ENCODE peak calls at places on chromosome 19, in ten cellular contexts. D, F, K, B, Q, M, P, Y, X and R are unnamed samples.

GRCh38 chr19:571127-571974 is 1.0 kb upstream of the BSG start:
- DNase-seq in B (peak; percentile 74), P (peak; percentile 32), Q (no peak), K (no peak), Y (no peak), M (peak; percentile 74), F (peak; percentile 71), D (no peak), X (no peak), R (peak; percentile 87)

GRCh38 chr19:1018393-1018792 is 2.5 kb downstream of the TMEM259 start:
- DNase-seq in P (no peak), D (no peak), Y (no peak), M (no peak), Q (no peak), B (no peak), K (no peak), F (no peak), X (no peak), R (no peak)

GRCh38 chr19:17405250-17406038 is at the start of gene BST2:
- DNase-seq in Q (peak; percentile 88), F (peak; percentile 53), K (peak; percentile 14), P (no peak), X (no peak), B (no peak), Y (no peak), D (peak; percentile 20), M (peak; percentile 80), R (peak; percentile 89)

GRCh38 chr19:53045536-53045935 is 996 bp downstream of the ERVV-2 start:
- DNase-seq in P (no peak), B (no peak), F (no peak), M (no peak), Y (no peak), D (no peak), K (no peak), Q (no peak), X (no peak), R (no peak)

GRCh38 chr19:2013683-2013961 is 1.9 kb downstream of the BTBD2 start:
- DNase-seq in D (no peak), Y (no peak), K (no peak), X (no peak), F (no peak), B (no peak), Q (no peak), P (no peak), M (no peak), R (no peak)

GRCh38 chr19:55406091-55406868 is 1.3 kb downstream of the UBE2S start:
- DNase-seq in X (no peak), D (no peak), Y (no peak), P (no peak), F (no peak), K (no peak), Q (no peak), B (no peak), M (no peak), R (no peak)

GRCh38 chr19:32817252-32817912 is 52.2 kb downstream of the SLC7A9 start:
- DNase-seq in F (no peak), X (peak; percentile 48), B (peak; percentile 27), M (no peak), Q (no peak), K (no peak), D (no peak), P (no peak), Y (no peak), R (peak; percentile 52)

GRCh38 chr19:54521022-54521859 is 18.6 kb downstream of the LAIR2 start:
- DNase-seq in F (no peak), P (no peak), Q (no peak), B (no peak), Y (no peak), K (no peak), X (no peak), M (no peak), D (no peak), R (no peak)

GRCh38 chr19:17078920-17079709 is 3.5 kb downstream of the MYO9B start:
- DNase-seq in K (no peak), X (no peak), Q (no peak), Y (no peak), B (no peak), P (no peak), F (peak; percentile 51), D (no peak), M (no peak), R (peak; percentile 21)

GRCh38 chr19:39428309-39429112 is 7.2 kb downstream of the RPS16 start:
- DNase-seq in Q (no peak), B (no peak), F (peak; percentile 91), K (no peak), Y (peak; percentile 85), M (peak; percentile 59), P (no peak), X (no peak), D (no peak), R (peak; percentile 95)

GRCh38 chr19:2330632-2331284 is 2.3 kb downstream of the SPPL2B start:
- DNase-seq in Y (no peak), Q (no peak), P (no peak), B (no peak), K (no peak), D (no peak), X (no peak), F (no peak), M (no peak), R (peak; percentile 73)

GRCh38 chr19:46144756-46145155 is 3.3 kb upstream of the IGFL2 start:
- DNase-seq in K (no peak), Y (no peak), P (no peak), Q (no peak), X (no peak), D (no peak), F (no peak), M (no peak), B (no peak), R (no peak)

GRCh38 chr19:16944626-16945363 is 56.0 kb downstream of the F2RL3 start:
- DNase-seq in F (no peak), K (no peak), M (no peak), P (no peak), Y (no peak), D (no peak), Q (no peak), B (no peak), X (peak; percentile 71), R (no peak)

GRCh38 chr19:16585808-16586476 is 13.7 kb upstream of the SLC35E1 start:
- DNase-seq in F (no peak), D (no peak), X (no peak), K (no peak), M (peak; percentile 39), B (no peak), P (peak; percentile 69), Q (no peak), Y (no peak), R (no peak)

GRCh38 chr19:2726160-2726855 is 5.1 kb upstream of the DIRAS1 start:
- DNase-seq in Q (peak; percentile 14), F (no peak), D (no peak), X (no peak), P (no peak), M (no peak), Y (no peak), B (no peak), K (no peak), R (no peak)

GRCh38 chr19:1172353-1173159 is 1.5 kb downstream of the SBNO2 start:
- DNase-seq in F (peak; percentile 52), X (peak; percentile 93), D (no peak), Q (no peak), B (no peak), P (no peak), M (peak; percentile 76), K (no peak), Y (no peak), R (peak; percentile 69)

GRCh38 chr19:29673451-29674371 is 8.4 kb downstream of the PLEKHF1 start:
- DNase-seq in M (no peak), K (no peak), Q (no peak), D (no peak), Y (no peak), X (peak; percentile 80), B (no peak), F (no peak), P (no peak), R (no peak)

GRCh38 chr19:58346961-58347929 is 6.0 kb downstream of the A1BG start:
- DNase-seq in F (peak; percentile 89), X (no peak), Q (peak; percentile 92), D (no peak), K (peak; percentile 76), B (peak; percentile 41), Y (no peak), P (peak; percentile 57), M (peak; percentile 86), R (peak; percentile 72)

GRCh38 chr19:927044-927706 is 1.3 kb downstream of the ARID3A start:
- DNase-seq in X (peak; percentile 96), K (no peak), M (no peak), Q (no peak), P (no peak), B (no peak), D (no peak), Y (no peak), F (peak; percentile 78), R (peak; percentile 81)

GRCh38 chr19:5587071-5587455 is 19.3 kb upstream of the TINCR start:
- DNase-seq in F (no peak), M (no peak), Y (no peak), K (no peak), D (no peak), B (no peak), X (no peak), Q (no peak), P (no peak), R (no peak)

GRCh38 chr19:21117041-21117907 is 24.6 kb upstream of the ZNF431 start:
- DNase-seq in F (no peak), K (no peak), X (no peak), Y (no peak), M (no peak), Q (no peak), B (no peak), D (no peak), P (no peak), R (no peak)

GRCh38 chr19:11383706-11384048 is 437 bp downstream of the EPOR start:
- DNase-seq in D (no peak), P (no peak), M (no peak), Y (no peak), K (no peak), X (no peak), B (no peak), F (peak; percentile 41), Q (no peak), R (no peak)

GRCh38 chr19:15238639-15239155 is 6.4 kb upstream of the EPHX3 start:
- DNase-seq in M (no peak), F (no peak), Q (no peak), D (no peak), X (no peak), P (no peak), Y (no peak), B (no peak), K (no peak), R (no peak)

GRCh38 chr19:49779731-49780578 is 13.2 kb downstream of the AP2A1 start:
- DNase-seq in P (no peak), Y (no peak), F (no peak), K (no peak), Q (no peak), M (no peak), D (no peak), B (no peak), X (no peak), R (no peak)

GRCh38 chr19:17332677-17333581 is 1.7 kb downstream of the ANO8 start:
- DNase-seq in K (no peak), P (no peak), X (no peak), M (peak; percentile 54), F (peak; percentile 77), D (no peak), B (peak; percentile 15), Q (no peak), Y (no peak), R (peak; percentile 72)

GRCh38 chr19:41934849-41935374 is 6.7 kb upstream of the ERFL start:
- DNase-seq in D (no peak), F (peak; percentile 88), X (peak; percentile 90), Q (peak; percentile 84), M (peak; percentile 77), K (peak; percentile 12), B (peak; percentile 40), Y (peak; percentile 13), P (peak; percentile 82), R (peak; percentile 90)

GRCh38 chr19:19540707-19541515 is 2.8 kb downstream of the CILP2 start:
- DNase-seq in M (peak; percentile 74), B (no peak), X (no peak), F (peak; percentile 76), Q (peak; percentile 76), K (no peak), P (peak; percentile 58), D (no peak), Y (no peak), R (peak; percentile 83)

GRCh38 chr19:1015061-1015781 is 5.7 kb downstream of the TMEM259 start:
- DNase-seq in K (no peak), P (no peak), M (no peak), Y (no peak), B (no peak), F (no peak), X (no peak), Q (no peak), D (no peak), R (no peak)